ENCODE peak calls at places on chromosomes 1 and 21, in seven cellular contexts. H, P, J, R, M, S and F are unnamed samples.

GRCh38 chr1:15939181-15940109 is 36.5 kb downstream of the ZBTB17 start:
- DNase-seq in H (no peak), M (no peak), R (peak), S (peak), J (no peak), P (peak), F (no peak)

GRCh38 chr21:32499249-32500055 is 85.9 kb downstream of the TCP10L start:
- DNase-seq in P (no peak), S (peak), R (peak), J (no peak), H (no peak), M (peak), F (no peak)

GRCh38 chr1:31483012-31483946 is 70.3 kb downstream of the SERINC2 start:
- DNase-seq in J (no peak), M (peak), R (peak), S (no peak), H (no peak), P (peak), F (no peak)

GRCh38 chr21:32705139-32705538 is 22.7 kb downstream of the SYNJ1 start:
- DNase-seq in J (no peak), S (no peak), P (no peak), R (peak), M (peak), H (no peak), F (no peak)

GRCh38 chr21:33789697-33790096 is 125.9 kb downstream of the ATP5PO start:
- DNase-seq in P (no peak), S (no peak), R (peak), J (no peak), H (no peak), M (peak), F (no peak)

GRCh38 chr21:25809013-25809412 is 74.2 kb downstream of the GABPA start:
- DNase-seq in R (peak), M (no peak), H (no peak), J (no peak), P (no peak), S (no peak), F (no peak)

GRCh38 chr1:50978852-50979781 is 9.1 kb downstream of the CDKN2C start:
- DNase-seq in H (peak), S (no peak), P (peak), R (no peak), J (no peak), M (no peak), F (peak)

GRCh38 chr1:62194651-62195282 is at the start of gene L1TD1:
- DNase-seq in H (no peak), M (no peak), R (peak), P (no peak), S (no peak), J (no peak), F (no peak)

GRCh38 chr21:42513151-42513984 is at the start of gene SLC37A1:
- DNase-seq in J (no peak), S (no peak), M (no peak), R (no peak), P (peak), H (peak), F (peak)

GRCh38 chr1:233010164-233010563 is 59.8 kb downstream of the NTPCR start:
- DNase-seq in P (no peak), M (peak), J (no peak), H (no peak), S (no peak), R (no peak), F (no peak)

GRCh38 chr1:115299266-115299665 is 38.8 kb downstream of the NGF start:
- DNase-seq in R (peak), H (no peak), M (no peak), S (no peak), J (no peak), P (no peak), F (no peak)

GRCh38 chr21:35896060-35896459 is 164.3 kb downstream of the SETD4 start:
- DNase-seq in S (no peak), M (no peak), H (no peak), P (no peak), R (no peak), J (no peak), F (no peak)

GRCh38 chr21:28704746-28705145 is 287.9 kb downstream of the LTN1 start:
- DNase-seq in M (peak), S (peak), H (no peak), J (peak), R (peak), P (no peak), F (no peak)

GRCh38 chr1:30196872-30197615 is 526.3 kb downstream of the MATN1 start:
- DNase-seq in M (no peak), H (no peak), S (no peak), P (no peak), J (no peak), R (no peak), F (no peak)

GRCh38 chr1:24927886-24928630 is 2.0 kb downstream of the RUNX3 start:
- DNase-seq in P (no peak), J (no peak), R (no peak), H (peak), S (no peak), M (no peak), F (no peak)

GRCh38 chr1:203169770-203170520 is 5.7 kb downstream of the MYBPH start:
- DNase-seq in H (no peak), M (no peak), P (no peak), J (no peak), R (no peak), S (peak), F (no peak)

GRCh38 chr1:233109121-233109520 is 158.7 kb downstream of the NTPCR start:
- DNase-seq in P (no peak), R (no peak), J (no peak), S (no peak), H (no peak), M (no peak), F (no peak)

GRCh38 chr1:58568911-58569310 is 8.1 kb downstream of the TACSTD2 start:
- DNase-seq in P (no peak), R (no peak), J (no peak), S (no peak), M (no peak), H (no peak), F (no peak)

GRCh38 chr1:52523376-52523775 is 29.5 kb downstream of the TUT4 start:
- DNase-seq in S (no peak), P (no peak), H (peak), R (peak), J (no peak), M (peak), F (no peak)

GRCh38 chr1:3180915-3181314 is 111.9 kb downstream of the PRDM16 start:
- DNase-seq in M (no peak), R (no peak), P (no peak), S (no peak), J (no peak), H (no peak), F (no peak)

GRCh38 chr1:244395965-244396364 is 55.7 kb downstream of the ADSS2 start:
- DNase-seq in P (no peak), S (no peak), R (no peak), M (no peak), H (no peak), J (no peak), F (no peak)

GRCh38 chr1:220642285-220642684 is 47.9 kb upstream of the C1orf115 start:
- DNase-seq in J (no peak), M (no peak), P (no peak), H (no peak), S (no peak), R (no peak), F (no peak)

GRCh38 chr1:201090536-201090935 is 21.7 kb downstream of the CACNA1S start:
- DNase-seq in H (no peak), P (no peak), M (no peak), R (no peak), S (no peak), J (no peak), F (no peak)

GRCh38 chr1:44707112-44707881 is 23.7 kb downstream of the RNU5D-1 start:
- DNase-seq in M (peak), J (no peak), S (no peak), R (peak), H (no peak), P (no peak), F (no peak)

GRCh38 chr1:156595016-156595415 is 3.4 kb downstream of the NAXE start:
- DNase-seq in R (no peak), M (no peak), J (no peak), P (no peak), H (no peak), S (no peak), F (no peak)

GRCh38 chr1:156594124-156594678 is 2.6 kb downstream of the NAXE start:
- DNase-seq in H (no peak), M (no peak), S (no peak), R (no peak), J (no peak), P (no peak), F (no peak)

GRCh38 chr1:156591432-156592157 is at the start of gene NAXE:
- DNase-seq in R (peak), H (peak), M (peak), P (peak), S (peak), J (peak), F (peak)

GRCh38 chr1:156592158-156592909 is 758 bp downstream of the NAXE start:
- DNase-seq in R (no peak), M (no peak), J (no peak), P (no peak), H (no peak), S (no peak), F (no peak)

GRCh38 chr1:156592910-156593732 is 1.5 kb downstream of the NAXE start:
- DNase-seq in M (no peak), H (peak), P (no peak), J (no peak), R (no peak), S (no peak), F (peak)
- H3K4me3 ChIP-seq in M (no peak), H (no peak), P (no peak), J (no peak), R (no peak), S (no peak), F (peak)

GRCh38 chr1:199616947-199617346 is 410.6 kb upstream of the NR5A2 start:
- DNase-seq in P (no peak), M (no peak), J (no peak), H (no peak), S (no peak), R (no peak), F (no peak)

GRCh38 chr1:199608414-199608813 is 419.1 kb upstream of the NR5A2 start:
- DNase-seq in R (no peak), H (no peak), P (no peak), M (no peak), J (no peak), S (no peak), F (no peak)

GRCh38 chr1:199612976-199613774 is 414.3 kb upstream of the NR5A2 start:
- DNase-seq in M (no peak), P (no peak), R (peak), J (no peak), S (no peak), H (no peak), F (peak)
- H3K4me3 ChIP-seq in M (no peak), P (no peak), R (no peak), J (no peak), S (no peak), H (no peak), F (no peak)

DNA sequence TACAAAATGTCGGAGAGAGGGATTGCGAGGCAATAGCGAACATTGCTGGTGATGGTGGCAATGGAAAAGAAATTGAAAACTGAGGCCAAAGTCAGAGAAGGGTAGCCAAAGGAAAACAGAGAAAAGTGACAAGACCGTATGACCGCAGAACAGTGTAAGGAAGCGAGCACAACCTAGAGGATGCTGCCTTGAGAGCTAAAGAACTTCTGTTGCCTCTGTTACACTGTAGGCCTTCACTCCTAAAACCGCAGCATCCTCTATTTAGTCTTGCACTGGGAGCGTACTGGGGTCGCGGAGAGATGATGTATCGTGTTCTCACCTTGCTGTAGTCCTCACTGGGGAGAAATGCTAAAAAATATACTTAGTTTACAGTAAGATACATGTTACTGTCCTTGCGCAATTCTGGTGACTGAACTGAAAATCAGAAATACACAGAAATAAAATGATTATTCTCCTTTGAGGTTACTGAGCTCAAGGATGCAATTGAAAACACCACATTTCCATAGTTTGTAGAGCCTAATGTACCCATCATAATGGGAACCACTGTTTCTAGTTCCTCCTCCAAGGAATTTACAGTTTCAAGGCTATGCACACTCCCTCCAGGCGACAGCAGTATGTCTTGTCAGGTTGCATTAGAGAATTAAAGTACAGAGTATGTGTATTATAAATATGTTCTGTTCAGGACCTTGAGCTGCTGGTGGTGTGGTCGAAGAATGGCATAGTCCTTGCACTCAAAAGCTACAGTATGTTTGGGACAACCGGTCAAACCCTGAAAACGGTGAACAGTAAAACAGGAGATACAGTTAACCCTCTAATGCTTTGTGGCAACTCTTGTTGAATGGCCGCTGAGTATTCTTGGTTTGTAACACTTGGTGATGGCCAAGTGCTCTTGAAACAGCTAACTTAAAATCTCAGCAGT is 1.3 kb downstream of the NEK7 start:
- DNase-seq in S (no peak), M (peak), R (peak), P (no peak), J (no peak), H (peak), F (peak)
- H3K4me3 ChIP-seq in S (peak), M (peak), R (peak), P (peak), J (peak), H (peak), F (peak)

GRCh38 chr21:16085436-16085835 is 355.7 kb downstream of the USP25 start:
- DNase-seq in P (no peak), M (no peak), H (no peak), S (no peak), R (no peak), J (no peak), F (no peak)

GRCh38 chr21:16081304-16081703 is 351.5 kb downstream of the USP25 start:
- DNase-seq in P (no peak), J (no peak), S (no peak), H (no peak), R (no peak), M (no peak), F (no peak)

GRCh38 chr21:16079830-16080229 is 350.0 kb downstream of the USP25 start:
- DNase-seq in P (no peak), S (no peak), J (no peak), H (no peak), M (peak), R (peak), F (no peak)

GRCh38 chr21:16084776-16085364 is 355.1 kb downstream of the USP25 start:
- DNase-seq in H (no peak), R (no peak), P (peak), J (peak), M (peak), S (peak), F (no peak)

DNA sequence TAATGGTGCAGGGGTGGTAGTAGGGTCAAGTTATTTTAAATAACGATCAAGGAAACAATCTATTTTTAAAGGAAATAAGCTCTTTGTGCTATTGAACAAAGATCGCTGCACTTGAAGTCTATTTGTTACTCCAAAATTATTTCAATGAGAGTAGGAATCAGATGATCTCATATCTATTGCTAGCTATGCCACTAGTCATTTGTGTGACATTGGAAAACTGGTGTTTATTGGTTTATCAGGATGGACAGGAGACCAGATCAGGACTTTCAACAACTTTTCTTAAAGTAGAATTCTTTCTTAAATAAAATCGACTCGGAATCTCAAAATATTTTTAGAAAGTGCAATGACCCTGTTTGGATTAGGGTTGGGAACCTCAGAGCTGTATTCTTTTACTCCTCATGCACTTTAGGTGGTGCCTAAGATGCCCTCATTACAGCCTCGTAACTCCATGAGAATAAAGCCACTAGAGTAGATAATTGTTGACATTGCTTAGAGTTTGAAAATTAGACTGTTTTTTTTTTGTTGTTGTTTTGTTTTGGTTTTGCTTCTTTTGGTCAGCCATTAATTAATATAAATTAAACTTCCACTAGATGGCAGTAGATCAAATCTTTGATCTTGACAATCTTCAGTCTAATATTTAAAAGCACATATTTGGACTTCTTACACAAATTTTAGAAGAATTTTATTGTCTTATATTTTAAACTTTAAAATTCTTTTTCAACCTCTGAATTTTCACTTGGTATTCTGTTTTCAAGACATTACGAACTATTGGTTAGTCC is 352.4 kb downstream of the USP25 start:
- DNase-seq in P (no peak), S (no peak), H (peak), J (no peak), R (peak), M (peak), F (peak)
- H3K4me3 ChIP-seq in P (no peak), S (no peak), H (no peak), J (peak), R (no peak), M (no peak), F (no peak)

GRCh38 chr1:117754061-117754969 is 148.5 kb downstream of the TENT5C start:
- DNase-seq in M (peak), J (no peak), P (peak), H (peak), R (peak), S (peak), F (peak)
- H3K4me3 ChIP-seq in M (no peak), J (peak), P (no peak), H (peak), R (peak), S (no peak), F (no peak)

GRCh38 chr1:93818570-93818959 is 60.4 kb downstream of the DNTTIP2 start:
- DNase-seq in J (no peak), R (no peak), M (no peak), S (no peak), H (no peak), P (no peak), F (no peak)
- H3K4me3 ChIP-seq in J (no peak), R (no peak), M (no peak), S (no peak), H (no peak), P (no peak), F (no peak)

DNA sequence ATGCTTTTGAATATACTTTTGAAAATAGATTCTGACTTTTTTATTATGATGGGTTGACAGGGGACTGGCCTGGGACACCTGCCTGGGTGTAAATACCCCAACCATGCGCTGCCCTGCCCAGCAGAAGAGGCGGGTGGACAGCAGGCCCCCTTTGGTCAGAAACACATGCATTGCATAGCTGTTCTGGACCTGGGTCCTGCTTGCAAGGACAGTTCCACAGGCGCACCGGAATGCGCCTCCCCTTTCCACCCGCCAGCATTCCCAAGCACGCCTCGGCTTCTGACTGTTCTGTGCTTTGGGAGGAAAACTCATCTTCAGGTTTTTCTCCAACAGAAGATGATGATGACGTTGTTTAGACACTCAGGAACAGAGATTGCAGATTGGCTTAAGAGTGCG is 435 bp upstream of the ZNF678 start:
- DNase-seq in M (no peak), H (no peak), P (no peak), S (no peak), R (no peak), J (no peak), F (no peak)
- H3K4me3 ChIP-seq in M (no peak), H (peak), P (no peak), S (peak), R (no peak), J (peak), F (peak)